ENCODE peak calls at places on chromosome 22, in four cellular contexts. E is M059J; K is CD8-positive, alpha-beta T cell; P is activated CD8-positive, alpha-beta memory T cell treated with anti-CD3 and anti-CD28 coated beads for 1 hour. V is an unnamed sample.

GRCh38 chr22:40348025-40348658 is 1.8 kb downstream of the ADSL start:
- DNase-seq in E (peak; percentile 41), P (peak; percentile 52), K (peak; percentile 79), V (no peak)

GRCh38 chr22:38941488-38941987 is 15.9 kb upstream of the APOBEC3A start:
- DNase-seq in E (no peak), K (no peak), P (no peak), V (no peak)

GRCh38 chr22:45996241-45997076 is 19.5 kb upstream of the WNT7B start:
- DNase-seq in E (peak; percentile 78), P (no peak), K (peak; percentile 15), V (peak; percentile 73)

GRCh38 chr22:30201970-30202369 is 44.6 kb downstream of the LIF start:
- DNase-seq in E (peak; percentile 64), P (no peak), K (no peak), V (no peak)

GRCh38 chr22:37509026-37509886 is 10.0 kb downstream of the CARD10 start:
- DNase-seq in E (no peak), P (no peak), K (no peak), V (no peak)

GRCh38 chr22:39183991-39184585 is 31.6 kb upstream of the CBX7 start:
- DNase-seq in P (no peak), K (no peak), E (no peak), V (no peak)

GRCh38 chr22:33680632-33681031 is 239.6 kb downstream of the LARGE1 start:
- DNase-seq in P (no peak), K (no peak), E (no peak), V (no peak)

GRCh38 chr22:43823353-43823908 is 11.3 kb upstream of the EFCAB6 start:
- DNase-seq in P (no peak), E (peak; percentile 21), K (no peak), V (no peak)

GRCh38 chr22:39290724-39291161 is 28.7 kb downstream of the RPL3 start:
- DNase-seq in K (no peak), E (peak; percentile 84), P (no peak), V (peak; percentile 89)

GRCh38 chr22:27300661-27301285 is 500.8 kb downstream of the MN1 start:
- DNase-seq in P (no peak), E (no peak), K (no peak), V (no peak)

GRCh38 chr22:36587289-36588154 is 58.6 kb upstream of the EIF3D start:
- DNase-seq in E (peak; percentile 68), P (no peak), K (no peak), V (no peak)

GRCh38 chr22:49733631-49734030 is 94.0 kb downstream of the BRD1 start:
- DNase-seq in K (no peak), E (no peak), P (no peak), V (no peak)

GRCh38 chr22:43343262-43343988 is at the start of gene SCUBE1:
- DNase-seq in P (peak; percentile 28), K (no peak), E (peak; percentile 48), V (no peak)

GRCh38 chr22:40238425-40239344 is 61.0 kb downstream of the TNRC6B start:
- DNase-seq in E (peak; percentile 83), K (no peak), P (no peak), V (peak; percentile 61)

GRCh38 chr22:18077087-18077638 is 627 bp upstream of the PEX26 start:
- DNase-seq in P (no peak), E (no peak), K (no peak), V (no peak)

GRCh38 chr22:27133951-27134664 is 476.7 kb downstream of the MIAT start:
- DNase-seq in P (no peak), E (peak; percentile 91), K (no peak), V (peak; percentile 79)

GRCh38 chr22:24758164-24758799 is 16.2 kb downstream of the PIWIL3 start:
- DNase-seq in K (peak; percentile 40), E (peak; percentile 34), P (peak; percentile 28), V (no peak)

GRCh38 chr22:21816787-21817496 is 50.5 kb downstream of the MAPK1 start:
- DNase-seq in E (peak; percentile 94), P (no peak), K (peak; percentile 35), V (no peak)

GRCh38 chr22:50530280-50530856 is 556 bp upstream of the TYMP start:
- DNase-seq in E (peak; percentile 81), K (no peak), P (peak; percentile 51), V (peak; percentile 83)

GRCh38 chr22:47550524-47551437 is 788.3 kb downstream of the TBC1D22A start:
- DNase-seq in P (no peak), K (no peak), E (no peak), V (no peak)

GRCh38 chr22:38018938-38019827 is 34.8 kb upstream of the SOX10 start:
- DNase-seq in K (no peak), E (no peak), P (no peak), V (no peak)

GRCh38 chr22:22843848-22844247 is 43.8 kb upstream of the IGLL5 start:
- DNase-seq in E (no peak), P (no peak), K (no peak), V (no peak)

GRCh38 chr22:46830001-46830715 is 67.7 kb downstream of the TBC1D22A start:
- DNase-seq in K (no peak), P (no peak), E (peak; percentile 78), V (no peak)

GRCh38 chr22:46614070-46614931 is 5.9 kb upstream of the GRAMD4 start:
- DNase-seq in E (no peak), K (peak; percentile 84), P (peak; percentile 48), V (no peak)

GRCh38 chr22:50482107-50483074 is 1.0 kb downstream of the ADM2 start:
- DNase-seq in P (no peak), K (peak; percentile 6), E (no peak), V (no peak)

GRCh38 chr22:37501610-37502341 is 15.6 kb upstream of the MFNG start:
- DNase-seq in P (no peak), E (peak; percentile 84), K (no peak), V (no peak)

GRCh38 chr22:47053865-47054185 is 291.4 kb downstream of the TBC1D22A start:
- DNase-seq in K (no peak), E (peak; percentile 11), P (no peak), V (no peak)

GRCh38 chr22:39240841-39241631 is 3.7 kb downstream of the PDGFB start:
- DNase-seq in E (peak; percentile 24), K (peak; percentile 55), P (no peak), V (no peak)

GRCh38 chr22:46613606-46613997 is 6.6 kb upstream of the GRAMD4 start:
- DNase-seq in P (no peak), E (no peak), K (no peak), V (no peak)